ENCODE peak calls at places on chromosomes 16 and 17, in seven cellular contexts. One of them, this sample, is unnamed.

GRCh38 chr16:66824006-66824405 is 6.8 kb downstream of the NAE1 start:
- DNase-seq in sigmoid colon: no peak
- DNase-seq in SK-N-SH: no peak
- DNase-seq in H1: no peak
- DNase-seq in K562: no peak
- DNase-seq in transverse colon: no peak
- DNase-seq in A549: no peak
- DNase-seq in this sample: no peak

GRCh38 chr16:4501071-4501478 is 24.9 kb downstream of the HMOX2 start:
- DNase-seq in sigmoid colon: no peak
- DNase-seq in SK-N-SH: no peak
- DNase-seq in H1: no peak
- DNase-seq in K562: no peak
- DNase-seq in transverse colon: no peak
- DNase-seq in A549: no peak
- DNase-seq in this sample: no peak

GRCh38 chr17:80698297-80698696 is 153.7 kb downstream of the RPTOR start:
- DNase-seq in sigmoid colon: no peak
- DNase-seq in SK-N-SH: no peak
- DNase-seq in H1: no peak
- DNase-seq in K562: no peak
- DNase-seq in transverse colon: no peak
- DNase-seq in A549: no peak
- DNase-seq in this sample: no peak

GRCh38 chr16:47888142-47888541 is 267.7 kb downstream of the ABCC12 start:
- DNase-seq in sigmoid colon: no peak
- DNase-seq in SK-N-SH: no peak
- DNase-seq in H1: peak; percentile 34
- DNase-seq in K562: no peak
- DNase-seq in transverse colon: no peak
- DNase-seq in A549: peak; percentile 74
- DNase-seq in this sample: no peak

GRCh38 chr16:5916711-5917191 is 819.2 kb upstream of the EEF2KMT start:
- DNase-seq in sigmoid colon: no peak
- DNase-seq in SK-N-SH: no peak
- DNase-seq in H1: no peak
- DNase-seq in K562: no peak
- DNase-seq in transverse colon: peak; percentile 33
- DNase-seq in A549: no peak
- DNase-seq in this sample: no peak

GRCh38 chr17:75152971-75153853 is 1.1 kb downstream of the JPT1 start:
- DNase-seq in sigmoid colon: peak; percentile 69
- DNase-seq in SK-N-SH: peak; percentile 72
- DNase-seq in H1: no peak
- DNase-seq in K562: peak; percentile 20
- DNase-seq in transverse colon: peak; percentile 76
- DNase-seq in A549: peak; percentile 71
- DNase-seq in this sample: no peak

GRCh38 chr17:38746004-38746892 is 1.9 kb downstream of the PCGF2 start:
- DNase-seq in sigmoid colon: no peak
- DNase-seq in SK-N-SH: no peak
- DNase-seq in H1: no peak
- DNase-seq in K562: no peak
- DNase-seq in transverse colon: no peak
- DNase-seq in A549: no peak
- DNase-seq in this sample: no peak

GRCh38 chr16:66952430-66953139 is 8.5 kb upstream of the CES3 start:
- DNase-seq in sigmoid colon: no peak
- DNase-seq in SK-N-SH: no peak
- DNase-seq in H1: no peak
- DNase-seq in K562: no peak
- DNase-seq in transverse colon: no peak
- DNase-seq in A549: no peak
- DNase-seq in this sample: no peak

GRCh38 chr17:78901806-78902205 is 1.2 kb downstream of the CEP295NL start:
- DNase-seq in sigmoid colon: no peak
- DNase-seq in SK-N-SH: no peak
- DNase-seq in H1: no peak
- DNase-seq in K562: no peak
- DNase-seq in transverse colon: no peak
- DNase-seq in A549: no peak
- DNase-seq in this sample: no peak

GRCh38 chr16:72946474-72947194 is 101.3 kb downstream of the ZFHX3 start:
- DNase-seq in sigmoid colon: peak; percentile 77
- DNase-seq in SK-N-SH: no peak
- DNase-seq in H1: no peak
- DNase-seq in K562: no peak
- DNase-seq in transverse colon: no peak
- DNase-seq in A549: no peak
- DNase-seq in this sample: no peak

GRCh38 chr17:73371846-73372245 is 60.0 kb upstream of the CDC42EP4 start:
- DNase-seq in sigmoid colon: no peak
- DNase-seq in SK-N-SH: no peak
- DNase-seq in H1: no peak
- DNase-seq in K562: no peak
- DNase-seq in transverse colon: no peak
- DNase-seq in A549: no peak
- DNase-seq in this sample: no peak

GRCh38 chr16:84749815-84750214 is 50.0 kb downstream of the USP10 start:
- DNase-seq in sigmoid colon: no peak
- DNase-seq in SK-N-SH: no peak
- DNase-seq in H1: no peak
- DNase-seq in K562: no peak
- DNase-seq in transverse colon: no peak
- DNase-seq in A549: no peak
- DNase-seq in this sample: no peak

DNA sequence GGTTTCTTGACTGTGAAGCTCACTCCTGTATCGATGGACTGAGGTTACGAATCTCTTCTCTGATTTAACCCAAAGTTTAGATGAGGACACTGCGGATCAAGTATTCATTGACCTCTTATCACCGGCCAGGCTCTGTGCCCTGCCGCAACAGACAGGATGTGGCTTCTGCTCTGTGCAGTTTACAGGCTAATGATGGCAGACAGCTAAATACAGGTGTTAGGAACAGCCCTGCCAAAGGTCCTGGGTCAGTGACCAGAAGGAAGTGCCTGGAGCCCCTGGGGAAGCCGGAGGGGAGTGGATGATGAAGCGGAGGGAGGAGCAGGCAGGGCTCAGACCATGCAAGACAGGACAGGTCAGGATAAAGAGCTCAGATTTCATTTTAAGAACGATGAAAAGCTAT is 44.4 kb downstream of the HAPSTR1 start:
- DNase-seq in sigmoid colon: peak; percentile 55
- DNase-seq in SK-N-SH: no peak
- DNase-seq in H1: no peak
- DNase-seq in K562: no peak
- DNase-seq in transverse colon: no peak
- DNase-seq in A549: no peak
- DNase-seq in this sample: no peak
- TF ChIP-seq EP300 in sigmoid colon: no peak
- TF ChIP-seq EP300 in SK-N-SH: no peak
- TF ChIP-seq EP300 in H1: no peak
- TF ChIP-seq EP300 in K562: peak; percentile 78
- TF ChIP-seq EP300 in transverse colon: no peak
- TF ChIP-seq EP300 in A549: no peak
- TF ChIP-seq EP300 in this sample: no peak

GRCh38 chr16:27265982-27266381 is 2.6 kb downstream of the NSMCE1 start:
- DNase-seq in sigmoid colon: no peak
- DNase-seq in SK-N-SH: no peak
- DNase-seq in H1: no peak
- DNase-seq in K562: no peak
- DNase-seq in transverse colon: no peak
- DNase-seq in A549: no peak
- DNase-seq in this sample: no peak

GRCh38 chr16:27269300-27270150 is 953 bp upstream of the NSMCE1 start:
- DNase-seq in sigmoid colon: no peak
- DNase-seq in SK-N-SH: no peak
- DNase-seq in H1: no peak
- DNase-seq in K562: no peak
- DNase-seq in transverse colon: no peak
- DNase-seq in A549: no peak
- DNase-seq in this sample: no peak

GRCh38 chr16:27267037-27267677 is 1.4 kb downstream of the NSMCE1 start:
- DNase-seq in sigmoid colon: no peak
- DNase-seq in SK-N-SH: no peak
- DNase-seq in H1: no peak
- DNase-seq in K562: no peak
- DNase-seq in transverse colon: no peak
- DNase-seq in A549: no peak
- DNase-seq in this sample: no peak

GRCh38 chr16:27270389-27270788 is 1.8 kb upstream of the NSMCE1 start:
- DNase-seq in sigmoid colon: no peak
- DNase-seq in SK-N-SH: no peak
- DNase-seq in H1: no peak
- DNase-seq in K562: no peak
- DNase-seq in transverse colon: no peak
- DNase-seq in A549: no peak
- DNase-seq in this sample: no peak

DNA sequence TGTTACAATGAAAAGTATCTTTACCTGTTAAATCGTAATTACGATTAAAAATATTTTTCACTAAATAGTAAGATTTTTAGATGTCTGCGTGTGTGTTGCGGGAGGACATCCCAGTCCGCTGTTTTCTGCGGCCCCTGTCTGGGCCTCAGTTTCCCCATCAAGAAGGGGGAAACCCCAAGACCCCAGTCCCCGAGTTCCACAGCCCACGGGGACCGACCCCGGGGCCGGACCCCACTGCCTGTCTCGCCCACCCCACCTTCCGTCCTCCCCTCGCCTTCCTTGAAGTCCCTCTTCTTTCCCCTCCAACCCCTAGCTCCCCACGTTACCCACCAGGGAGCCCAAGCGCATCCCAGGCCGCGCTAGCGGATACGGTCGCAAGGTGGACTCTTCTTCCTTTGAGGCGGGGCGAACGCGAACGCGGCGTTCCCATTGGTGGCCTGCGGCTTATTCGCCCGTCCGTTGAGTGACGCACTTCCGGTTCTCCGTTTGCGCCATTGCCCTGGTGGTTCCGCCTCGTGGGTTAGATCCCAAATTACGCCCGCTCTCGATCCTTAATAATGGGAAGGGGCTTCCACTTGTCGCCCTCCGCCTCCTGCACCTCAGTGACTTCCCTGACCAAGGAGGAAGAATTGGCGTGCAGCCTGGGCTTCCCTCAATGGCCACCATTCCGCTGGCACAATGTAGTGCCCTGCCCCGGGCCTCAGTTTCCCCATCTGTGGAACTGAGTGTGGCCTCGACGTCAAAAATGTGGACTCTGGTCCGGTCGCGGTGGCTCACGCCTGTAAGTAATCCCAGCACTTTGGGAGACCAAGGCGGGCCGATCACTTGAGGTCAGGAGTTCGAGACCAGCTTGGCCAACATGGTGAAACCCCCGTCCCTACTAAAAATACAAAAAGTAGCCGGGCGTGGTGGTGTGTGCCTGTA is at the start of gene NSMCE1:
- DNase-seq in sigmoid colon: peak; percentile 99
- DNase-seq in SK-N-SH: peak; percentile 96
- DNase-seq in H1: peak; percentile 63
- DNase-seq in K562: peak; percentile 99
- DNase-seq in transverse colon: peak; percentile 99
- DNase-seq in A549: peak; percentile 97
- DNase-seq in this sample: peak; percentile 98
- TF ChIP-seq EP300 in sigmoid colon: no peak
- TF ChIP-seq EP300 in SK-N-SH: no peak
- TF ChIP-seq EP300 in H1: no peak
- TF ChIP-seq EP300 in K562: no peak
- TF ChIP-seq EP300 in transverse colon: no peak
- TF ChIP-seq EP300 in A549: no peak
- TF ChIP-seq EP300 in this sample: no peak

DNA sequence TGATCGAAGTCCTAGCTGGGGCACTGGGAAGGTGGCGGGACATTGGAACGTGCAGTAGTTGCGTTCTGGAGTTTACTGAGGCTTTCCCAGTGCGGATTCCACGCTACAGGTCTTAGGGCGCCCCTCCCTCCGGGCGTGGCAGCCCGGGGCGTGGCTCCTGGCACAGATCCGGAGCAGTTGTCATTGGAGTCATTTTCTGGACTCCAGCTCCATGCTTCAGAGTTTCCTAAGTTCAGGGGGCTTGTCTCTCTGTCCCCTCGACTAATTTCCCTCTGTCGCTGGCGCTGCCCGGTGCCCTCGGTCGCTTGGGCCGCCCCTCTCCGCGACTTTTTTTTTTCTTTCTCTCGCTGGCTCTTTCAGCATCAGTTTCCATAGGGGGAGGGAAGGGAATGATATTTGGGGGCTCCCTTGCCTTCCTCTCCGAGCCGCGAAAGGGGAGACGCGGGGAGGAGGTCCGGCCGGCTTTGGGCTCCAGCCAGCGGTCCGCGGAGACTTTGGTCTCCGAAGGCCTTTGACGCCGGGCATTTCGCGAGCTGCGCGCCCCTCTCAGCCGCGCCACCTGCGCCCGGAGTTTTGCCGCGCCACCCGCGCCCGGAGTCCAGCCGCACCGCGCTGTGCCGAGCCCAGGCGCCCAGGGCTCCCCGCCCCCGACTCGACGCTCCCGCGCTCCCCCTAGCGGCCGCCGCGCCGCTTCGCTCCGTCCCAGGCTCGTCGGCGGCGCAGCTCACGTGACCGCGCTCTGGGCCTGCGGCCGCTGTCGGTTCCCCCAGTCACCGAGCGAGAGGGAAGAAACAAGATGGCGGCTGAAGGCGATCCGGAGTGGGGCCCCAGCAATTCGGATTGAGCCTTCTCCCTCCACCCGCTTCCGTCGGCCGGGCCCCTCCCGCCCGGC is at the start of gene BPTF:
- DNase-seq in sigmoid colon: peak; percentile 95
- DNase-seq in SK-N-SH: peak; percentile 99
- DNase-seq in H1: peak; percentile 70
- DNase-seq in K562: peak; percentile 83
- DNase-seq in transverse colon: peak; percentile 94
- DNase-seq in A549: peak; percentile 94
- DNase-seq in this sample: peak; percentile 99
- TF ChIP-seq EP300 in sigmoid colon: no peak
- TF ChIP-seq EP300 in SK-N-SH: no peak
- TF ChIP-seq EP300 in H1: peak; percentile 78
- TF ChIP-seq EP300 in K562: no peak
- TF ChIP-seq EP300 in transverse colon: no peak
- TF ChIP-seq EP300 in A549: no peak
- TF ChIP-seq EP300 in this sample: no peak

DNA sequence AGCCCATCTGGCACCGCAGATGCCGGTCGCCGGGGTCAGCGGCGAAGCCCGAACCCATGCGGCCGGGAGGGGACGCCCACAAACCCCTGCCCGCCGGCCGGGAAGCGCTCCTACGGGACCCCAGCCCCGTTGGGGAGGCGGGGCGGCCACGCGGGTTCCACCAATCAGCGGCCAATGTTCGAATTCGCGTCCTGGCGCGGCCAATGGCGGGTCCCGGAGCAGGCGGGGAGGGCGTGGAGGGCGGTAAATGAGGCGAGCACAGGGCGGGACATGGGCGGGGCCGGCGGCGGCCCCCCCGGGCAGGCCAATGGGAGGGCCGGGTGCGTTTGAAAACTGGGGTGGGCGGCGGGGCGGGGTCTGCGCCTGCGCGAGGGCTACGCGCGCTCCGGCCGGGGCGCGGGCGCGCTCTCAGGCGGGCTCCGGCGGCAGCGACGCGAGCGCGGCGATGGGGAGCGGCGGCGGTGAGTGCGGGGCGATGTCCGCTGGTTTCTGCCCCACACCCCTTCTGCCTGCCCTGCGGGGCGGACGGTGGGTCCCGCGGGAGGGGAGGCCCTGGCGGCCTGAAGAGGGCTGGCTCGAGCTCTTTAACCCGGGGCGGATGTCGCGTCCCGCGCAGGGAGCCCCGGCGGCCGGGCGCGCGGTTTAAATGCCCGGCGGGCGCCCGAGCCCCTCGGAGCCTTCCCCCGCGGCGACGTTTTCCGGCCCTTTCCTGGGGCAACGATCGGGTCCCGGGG is at the start of gene CCNF:
- DNase-seq in sigmoid colon: peak; percentile 98
- DNase-seq in SK-N-SH: peak; percentile 100
- DNase-seq in H1: peak; percentile 91
- DNase-seq in K562: peak; percentile 98
- DNase-seq in transverse colon: peak; percentile 98
- DNase-seq in A549: peak; percentile 94
- DNase-seq in this sample: peak; percentile 97
- TF ChIP-seq EP300 in sigmoid colon: no peak
- TF ChIP-seq EP300 in SK-N-SH: no peak
- TF ChIP-seq EP300 in H1: no peak
- TF ChIP-seq EP300 in K562: no peak
- TF ChIP-seq EP300 in transverse colon: no peak
- TF ChIP-seq EP300 in A549: no peak
- TF ChIP-seq EP300 in this sample: no peak

This sample was measured in upper lobe of left lung.